ENCODE peak calls at places on chromosomes 4 and X, in five cellular contexts. Q is A549, S is K562, T is GM12878, P is H1. E is an unnamed sample.

GRCh38 chr4:26701095-26701494 is 117.2 kb downstream of the TBC1D19 start:
- DNase-seq in Q (no peak), T (no peak), P (no peak), S (no peak), E (no peak)

GRCh38 chr4:85728471-85728870 is 253.5 kb downstream of the ARHGAP24 start:
- DNase-seq in P (no peak), S (no peak), T (no peak), Q (no peak), E (no peak)

GRCh38 chr4:48974979-48975640 is 11.0 kb upstream of the CWH43 start:
- DNase-seq in Q (no peak), S (no peak), P (no peak), T (no peak), E (no peak)

GRCh38 chr4:151417766-151418376 is 8.9 kb downstream of the FHIP1A start:
- DNase-seq in P (no peak), Q (no peak), S (no peak), T (no peak), E (no peak)

GRCh38 chr4:21801661-21802355 is 146.8 kb downstream of the KCNIP4 start:
- DNase-seq in P (no peak), T (no peak), S (no peak), Q (no peak), E (no peak)

GRCh38 chr4:158858410-158859189 is 89.8 kb downstream of the FNIP2 start:
- DNase-seq in P (no peak), Q (peak), T (no peak), S (no peak), E (peak)

GRCh38 chr4:54322817-54323417 is 93.8 kb downstream of the PDGFRA start:
- DNase-seq in P (peak), T (no peak), Q (peak), S (peak), E (peak)

GRCh38 chr4:186588503-186588902 is 33.1 kb upstream of the MTNR1A start:
- DNase-seq in P (no peak), Q (no peak), T (no peak), S (no peak), E (no peak)

GRCh38 chr4:47696823-47697222 is 141.0 kb downstream of the CORIN start:
- DNase-seq in Q (no peak), P (no peak), T (no peak), S (no peak), E (no peak)

GRCh38 chr4:2931765-2932560 is 31.2 kb downstream of the NOP14 start:
- DNase-seq in P (no peak), S (no peak), Q (no peak), T (peak), E (no peak)

GRCh38 chrX:15349046-15349445 is 13.7 kb upstream of the PIGA start:
- DNase-seq in T (no peak), P (no peak), Q (peak), S (peak), E (peak)

GRCh38 chrX:123971963-123972362 is 10.5 kb downstream of the STAG2 start:
- DNase-seq in Q (no peak), S (no peak), P (no peak), T (no peak), E (no peak)

GRCh38 chrX:72016881-72017783 is 106.5 kb downstream of the NHSL2 start:
- DNase-seq in T (no peak), S (no peak), P (no peak), Q (no peak), E (no peak)

GRCh38 chr4:102723511-102723910 is 37.3 kb downstream of the MANBA start:
- DNase-seq in P (no peak), T (no peak), Q (no peak), S (no peak), E (no peak)

GRCh38 chr4:138765442-138765841 is 250.1 kb upstream of the NOCT start:
- DNase-seq in Q (no peak), T (no peak), P (no peak), S (no peak), E (no peak)

GRCh38 chrX:102067966-102068723 is 57.3 kb upstream of the TCEAL2 start:
- DNase-seq in Q (peak), T (peak), S (peak), P (no peak), E (peak)

GRCh38 chrX:46758163-46758955 is 559 bp downstream of the SLC9A7 start:
- DNase-seq in P (no peak), S (no peak), Q (peak), T (no peak), E (no peak)

GRCh38 chrX:113305496-113305895 is 464.9 kb upstream of the AMOT start:
- DNase-seq in T (no peak), P (no peak), S (no peak), Q (no peak), E (no peak)

GRCh38 chr4:73902038-73902637 is 32.9 kb downstream of the CXCL1 start:
- DNase-seq in T (no peak), P (no peak), S (no peak), Q (no peak), E (no peak)

GRCh38 chrX:103628386-103629290 is at the start of gene TCEAL1:
- DNase-seq in Q (peak), T (no peak), S (peak), P (no peak), E (peak)

GRCh38 chr4:26826721-26827120 is 33.9 kb upstream of the STIM2 start:
- DNase-seq in Q (peak), P (no peak), S (no peak), T (peak), E (no peak)

GRCh38 chr4:84966382-84967291 is at the start of gene WDFY3:
- DNase-seq in P (peak), S (peak), T (no peak), Q (peak), E (peak)

GRCh38 chrX:46044486-46044885 is 500.7 kb downstream of the ZNF674 start:
- DNase-seq in Q (no peak), S (no peak), T (no peak), P (no peak), E (no peak)

GRCh38 chrX:72430405-72430968 is 124.8 kb upstream of the CITED1 start:
- DNase-seq in Q (no peak), T (no peak), S (no peak), P (no peak), E (no peak)

GRCh38 chrX:97639526-97639925 is 755.8 kb downstream of the RPA4 start:
- DNase-seq in P (peak), T (no peak), Q (no peak), S (no peak), E (no peak)

GRCh38 chrX:72101597-72102037 is 30.1 kb downstream of the RTL5 start:
- DNase-seq in S (no peak), T (no peak), Q (no peak), P (no peak), E (no peak)

GRCh38 chr4:151228196-151229119 is 48.5 kb upstream of the PRSS48 start:
- DNase-seq in T (no peak), P (no peak), Q (no peak), S (no peak), E (no peak)

GRCh38 chr4:140095694-140096482 is 58.1 kb downstream of the MAML3 start:
- DNase-seq in T (no peak), Q (peak), S (no peak), P (no peak), E (no peak)

GRCh38 chr4:70994387-70995099 is 1.1 kb downstream of the DCK start:
- DNase-seq in T (no peak), Q (no peak), S (no peak), P (no peak), E (no peak)

GRCh38 chr4:141643557-141643956 is 7.2 kb downstream of the IL15 start:
- DNase-seq in Q (peak), T (no peak), S (no peak), P (no peak), E (no peak)

GRCh38 chrX:49273181-49273727 is 3.7 kb downstream of the PPP1R3F start:
- DNase-seq in T (no peak), Q (no peak), S (no peak), P (no peak), E (no peak)

GRCh38 chr4:148747721-148748268 is 305.6 kb upstream of the NR3C2 start:
- DNase-seq in T (no peak), Q (no peak), P (no peak), S (no peak), E (no peak)

GRCh38 chr4:40199999-40200880 is 3.4 kb downstream of the RHOH start:
- DNase-seq in S (no peak), T (peak), Q (no peak), P (no peak), E (no peak)

GRCh38 chr4:69833251-69833650 is 26.7 kb downstream of the SULT1E1 start:
- DNase-seq in T (no peak), P (no peak), Q (no peak), S (no peak), E (no peak)

GRCh38 chrX:23773601-23774175 is 9.3 kb upstream of the SAT1 start:
- DNase-seq in T (peak), S (no peak), P (no peak), Q (no peak), E (no peak)

GRCh38 chrX:1442724-1443367 is 9.9 kb downstream of the ASMTL start:
- DNase-seq in S (no peak), P (no peak), Q (no peak), T (no peak), E (no peak)

GRCh38 chrX:103687696-103688191 is 1.2 kb upstream of the MORF4L2 start:
- DNase-seq in P (peak), S (peak), T (peak), Q (peak), E (peak)

GRCh38 chrX:118974088-118974907 is at the start of gene LONRF3:
- DNase-seq in T (no peak), Q (peak), P (no peak), S (peak), E (peak)

GRCh38 chr4:152968806-152969394 is 32.8 kb downstream of the FHDC1 start:
- DNase-seq in T (no peak), S (no peak), P (no peak), Q (no peak), E (no peak)

GRCh38 chr4:98951710-98952109 is 22.8 kb upstream of the EIF4E start:
- DNase-seq in P (no peak), Q (no peak), T (no peak), S (peak), E (no peak)

GRCh38 chrX:70437011-70437410 is 7.6 kb upstream of the DLG3 start:
- DNase-seq in P (no peak), Q (no peak), T (no peak), S (no peak), E (no peak)
- TF ChIP-seq KDM1A in P (no peak), Q (no peak), T (no peak), S (no peak), E (no peak)

GRCh38 chr4:1499465-1499864 is 93.2 kb upstream of the NKX1-1 start:
- DNase-seq in S (no peak), Q (no peak), P (no peak), T (no peak), E (no peak)
- TF ChIP-seq KDM1A in S (no peak), Q (no peak), P (no peak), T (no peak), E (no peak)

GRCh38 chr4:52904421-52904820 is 42.3 kb downstream of the RASL11B start:
- DNase-seq in S (no peak), Q (no peak), T (no peak), P (no peak), E (no peak)
- TF ChIP-seq KDM1A in S (no peak), Q (no peak), T (no peak), P (no peak), E (no peak)

GRCh38 chrX:53594354-53594753 is 92.2 kb downstream of the HUWE1 start:
- DNase-seq in P (no peak), S (no peak), T (no peak), Q (no peak), E (peak)
- TF ChIP-seq KDM1A in P (no peak), S (no peak), T (no peak), Q (no peak), E (no peak)

GRCh38 chr4:155734065-155734464 is 24.8 kb upstream of the GUCY1B1 start:
- DNase-seq in S (no peak), T (no peak), Q (no peak), P (no peak), E (no peak)
- TF ChIP-seq KDM1A in S (no peak), T (no peak), Q (no peak), P (no peak), E (no peak)

GRCh38 chrX:106023947-106024346 is 14.6 kb downstream of the SERPINA7 start:
- DNase-seq in S (no peak), Q (no peak), T (no peak), P (no peak), E (no peak)

GRCh38 chrX:106022238-106022637 is 16.3 kb downstream of the SERPINA7 start:
- DNase-seq in Q (no peak), S (no peak), P (no peak), T (no peak), E (no peak)
- TF ChIP-seq KDM1A in Q (no peak), S (no peak), P (no peak), T (no peak), E (no peak)

DNA sequence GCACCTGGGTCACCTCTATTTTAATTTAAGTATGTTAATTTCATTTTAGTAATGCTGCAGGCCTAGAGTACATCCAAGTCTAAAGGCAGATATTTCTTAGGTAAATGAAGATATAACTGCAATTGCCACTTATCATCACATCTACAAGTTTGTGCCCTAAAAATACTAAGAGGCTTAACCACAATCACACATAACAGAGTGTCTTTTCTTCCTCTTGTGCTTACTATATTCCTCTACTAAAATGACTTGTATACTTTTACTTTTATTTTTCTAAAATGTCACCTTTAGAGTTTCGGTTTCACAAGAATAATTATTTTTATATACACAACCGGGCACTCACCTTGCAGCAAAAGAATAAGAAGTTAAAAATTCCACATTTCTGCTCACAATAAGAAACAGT is 77.9 kb downstream of the EFHC2 start:
- DNase-seq in P (no peak), S (no peak), T (no peak), Q (no peak), E (no peak)
- TF ChIP-seq KDM1A in P (no peak), S (no peak), T (no peak), Q (no peak), E (no peak)